ENCODE peak calls at places on chromosomes 3 and 15, in five cellular contexts. R, L, V, D and M are unnamed samples.

GRCh38 chr3:113151475-113152031 is 59.8 kb upstream of the BOC start:
- DNase-seq in R (no peak), L (no peak), D (no peak), V (no peak), M (no peak)

GRCh38 chr3:184315506-184315867 is 1.1 kb downstream of the EIF4G1 start:
- DNase-seq in R (no peak), V (no peak), D (no peak), L (no peak), M (no peak)

GRCh38 chr3:30693470-30694120 is 87.2 kb downstream of the TGFBR2 start:
- DNase-seq in D (peak; percentile 41), V (peak; percentile 57), R (no peak), L (peak; percentile 13), M (no peak)

GRCh38 chr3:184117649-184118048 is 17.5 kb upstream of the EIF2B5 start:
- DNase-seq in L (no peak), R (no peak), V (no peak), D (no peak), M (no peak)

GRCh38 chr3:33439421-33440327 is 531 bp downstream of the UBP1 start:
- DNase-seq in R (peak; percentile 56), L (no peak), D (peak; percentile 57), V (no peak), M (no peak)

GRCh38 chr15:56082263-56082761 is 88.9 kb upstream of the NEDD4 start:
- DNase-seq in L (no peak), V (no peak), D (no peak), R (no peak), M (no peak)

GRCh38 chr3:129628169-129628522 is 21.7 kb upstream of the PLXND1 start:
- DNase-seq in V (no peak), D (no peak), L (no peak), R (no peak), M (no peak)

GRCh38 chr3:114848087-114848486 is 299.0 kb downstream of the ZBTB20 start:
- DNase-seq in D (no peak), V (no peak), R (no peak), L (no peak), M (no peak)

GRCh38 chr3:36192901-36193300 is 187.4 kb upstream of the STAC start:
- DNase-seq in D (no peak), R (no peak), V (no peak), L (no peak), M (no peak)

GRCh38 chr3:142228964-142229363 is 3.6 kb upstream of the GK5 start:
- DNase-seq in L (no peak), D (no peak), V (no peak), R (no peak), M (no peak)
- TF ChIP-seq POLR2AphosphoS5 in L (no peak), D (no peak), V (no peak), R (no peak), M (no peak)

DNA sequence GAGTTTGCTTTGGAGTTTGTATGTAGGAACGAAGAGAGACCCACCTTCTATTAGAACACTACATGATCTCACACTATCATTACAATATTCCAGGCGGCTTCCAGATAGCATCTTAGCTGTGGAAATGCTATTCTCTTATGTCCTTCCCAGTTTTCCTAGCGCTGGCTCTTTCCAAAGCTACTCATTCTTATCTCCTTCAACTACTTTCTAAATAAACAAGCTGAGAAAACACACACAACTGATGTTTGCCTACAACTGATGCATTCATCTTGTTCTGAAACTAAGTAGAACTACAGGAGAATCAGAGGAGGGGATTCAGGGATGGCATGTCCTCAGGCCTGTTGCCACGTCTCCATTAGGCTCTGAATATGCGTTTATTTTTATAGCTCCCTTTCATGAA is 108.9 kb downstream of the GREM1 start:
- DNase-seq in L (no peak), D (no peak), R (no peak), V (no peak), M (no peak)
- TF ChIP-seq POLR2AphosphoS5 in L (no peak), D (no peak), R (no peak), V (no peak), M (no peak)

GRCh38 chr3:64902991-64903390 is 215.2 kb upstream of the ADAMTS9 start:
- DNase-seq in R (no peak), D (no peak), V (no peak), L (no peak), M (no peak)
- TF ChIP-seq POLR2AphosphoS5 in R (no peak), D (no peak), V (no peak), L (no peak), M (no peak)

DNA sequence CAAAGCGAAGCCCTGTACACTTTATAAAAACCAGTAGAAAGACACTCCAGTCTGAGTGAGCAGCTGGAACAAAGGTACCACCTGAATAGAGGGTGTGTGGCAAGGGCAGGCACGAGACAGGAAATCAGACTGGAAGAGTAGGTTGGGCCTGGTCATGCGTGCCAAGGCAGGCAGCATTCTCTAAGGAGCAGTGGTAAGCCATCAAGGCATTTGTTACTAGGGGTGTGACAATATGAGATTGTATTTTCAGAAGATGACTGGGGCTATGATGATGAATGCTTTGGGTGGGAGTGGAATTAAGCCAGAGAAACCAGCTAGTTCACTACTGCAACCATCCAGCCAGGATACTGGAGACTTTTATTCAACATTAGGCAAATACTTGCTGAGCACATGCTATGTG is 5.0 kb downstream of the JMJD7 start:
- DNase-seq in D (peak; percentile 78), R (peak; percentile 48), V (no peak), L (no peak), M (no peak)
- TF ChIP-seq POLR2AphosphoS5 in D (no peak), R (no peak), V (no peak), L (no peak), M (no peak)

GRCh38 chr3:130729154-130729553 is 17.5 kb downstream of the PIK3R4 start:
- DNase-seq in L (no peak), R (no peak), V (no peak), D (no peak), M (no peak)

GRCh38 chr3:130728037-130728436 is 18.6 kb downstream of the PIK3R4 start:
- DNase-seq in L (no peak), V (no peak), D (no peak), R (no peak), M (no peak)

GRCh38 chr3:130725746-130726145 is 20.9 kb downstream of the PIK3R4 start:
- DNase-seq in V (no peak), D (no peak), R (no peak), L (no peak), M (no peak)
- TF ChIP-seq POLR2AphosphoS5 in V (no peak), D (no peak), R (no peak), L (no peak), M (no peak)

GRCh38 chr15:73367624-73368300 is 996 bp downstream of the HCN4 start:
- DNase-seq in V (no peak), R (no peak), D (no peak), L (no peak), M (no peak)

GRCh38 chr15:73369073-73369694 is 426 bp upstream of the HCN4 start:
- DNase-seq in V (no peak), D (no peak), R (no peak), L (no peak), M (no peak)

GRCh38 chr15:73370151-73370550 is 1.4 kb upstream of the HCN4 start:
- DNase-seq in L (no peak), R (no peak), D (no peak), V (no peak), M (no peak)

GRCh38 chr15:73366766-73367623 is 1.8 kb downstream of the HCN4 start:
- DNase-seq in L (no peak), R (no peak), V (no peak), D (no peak), M (no peak)

GRCh38 chr15:73368301-73369072 is at the start of gene HCN4:
- DNase-seq in D (no peak), L (no peak), R (no peak), V (no peak), M (no peak)
- TF ChIP-seq POLR2AphosphoS5 in D (no peak), L (no peak), R (no peak), V (no peak), M (no peak)

DNA sequence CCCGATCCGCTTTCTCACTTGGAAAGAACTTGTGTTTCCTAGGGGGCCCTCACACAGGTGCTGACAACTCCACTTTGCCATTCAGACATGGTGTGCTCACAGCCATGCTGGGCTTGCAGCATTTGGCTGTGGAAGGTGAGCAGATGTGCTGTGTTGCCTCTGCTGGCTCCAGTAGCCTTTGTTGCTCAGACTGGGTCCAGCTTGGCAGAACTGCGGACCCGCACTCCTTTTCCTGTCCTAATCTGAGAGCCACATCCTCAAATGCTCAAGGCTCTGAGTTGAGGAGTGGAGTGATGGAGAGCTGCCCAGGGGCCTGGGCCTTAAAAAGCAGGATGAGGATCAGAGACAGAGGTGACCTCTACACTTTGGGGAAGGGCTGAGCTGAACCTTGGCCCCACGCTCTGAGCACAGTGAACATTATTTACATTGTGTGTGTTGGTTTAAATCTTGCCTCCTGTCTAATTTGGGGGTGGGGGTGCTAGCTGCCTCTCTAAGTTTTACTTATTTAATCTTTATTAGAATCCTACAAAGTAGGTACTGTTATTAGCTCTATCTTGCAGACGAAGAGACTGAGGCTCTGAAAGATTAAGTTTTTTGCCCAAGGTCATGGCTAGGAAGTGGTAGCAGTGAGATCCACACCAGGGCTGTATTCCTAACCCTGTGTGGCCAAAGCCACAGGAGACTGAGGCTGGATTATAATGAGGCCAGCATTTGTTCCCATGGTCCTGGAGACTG is 17.2 kb downstream of the ACOX2 start:
- DNase-seq in D (no peak), R (no peak), L (no peak), V (no peak), M (no peak)
- TF ChIP-seq POLR2AphosphoS5 in D (no peak), R (no peak), L (no peak), V (no peak), M (no peak)

GRCh38 chr3:9732080-9732752 is 681 bp downstream of the BRPF1 start:
- DNase-seq in V (no peak), D (peak; percentile 47), R (peak; percentile 29), L (no peak), M (peak; percentile 91)
- TF ChIP-seq POLR2AphosphoS5 in V (no peak), D (no peak), R (no peak), L (no peak), M (peak; percentile 64)